ENCODE peak calls at places on chromosome 18, in six cellular contexts. One of them, this sample, is unnamed.

GRCh38 chr18:61690418-61691138 is 202.2 kb downstream of the RNF152 start:
- DNase-seq in C1 segment of cervical spinal cord: no peak
- DNase-seq in fibroblast of the aortic adventitia: no peak
- DNase-seq in A549: no peak
- DNase-seq in cardiac muscle cell: no peak
- DNase-seq in activated naive CD8-positive, alpha-beta T cell treated with anti-CD3 and anti-CD28 coated beads for 36 hours: no peak
- DNase-seq in this sample: no peak

GRCh38 chr18:34820360-34820759 is 110.3 kb downstream of the DTNA start:
- DNase-seq in C1 segment of cervical spinal cord: no peak
- DNase-seq in activated naive CD8-positive, alpha-beta T cell treated with anti-CD3 and anti-CD28 coated beads for 36 hours: no peak
- DNase-seq in fibroblast of the aortic adventitia: no peak
- DNase-seq in A549: no peak
- DNase-seq in cardiac muscle cell: no peak
- DNase-seq in this sample: no peak

GRCh38 chr18:58796205-58796604 is 68.5 kb upstream of the ZNF532 start:
- DNase-seq in fibroblast of the aortic adventitia: no peak
- DNase-seq in cardiac muscle cell: no peak
- DNase-seq in activated naive CD8-positive, alpha-beta T cell treated with anti-CD3 and anti-CD28 coated beads for 36 hours: no peak
- DNase-seq in C1 segment of cervical spinal cord: no peak
- DNase-seq in A549: no peak
- DNase-seq in this sample: no peak

GRCh38 chr18:37649930-37650329 is 84.3 kb upstream of the CELF4 start:
- DNase-seq in C1 segment of cervical spinal cord: no peak
- DNase-seq in cardiac muscle cell: no peak
- DNase-seq in activated naive CD8-positive, alpha-beta T cell treated with anti-CD3 and anti-CD28 coated beads for 36 hours: no peak
- DNase-seq in A549: no peak
- DNase-seq in fibroblast of the aortic adventitia: no peak
- DNase-seq in this sample: no peak

GRCh38 chr18:23619388-23619873 is 33.1 kb upstream of the NPC1 start:
- DNase-seq in C1 segment of cervical spinal cord: no peak
- DNase-seq in cardiac muscle cell: peak
- DNase-seq in fibroblast of the aortic adventitia: peak
- DNase-seq in A549: no peak
- DNase-seq in activated naive CD8-positive, alpha-beta T cell treated with anti-CD3 and anti-CD28 coated beads for 36 hours: peak
- DNase-seq in this sample: peak

GRCh38 chr18:67608909-67609308 is 92.4 kb upstream of the DSEL start:
- DNase-seq in fibroblast of the aortic adventitia: peak
- DNase-seq in activated naive CD8-positive, alpha-beta T cell treated with anti-CD3 and anti-CD28 coated beads for 36 hours: no peak
- DNase-seq in C1 segment of cervical spinal cord: no peak
- DNase-seq in cardiac muscle cell: no peak
- DNase-seq in A549: no peak
- DNase-seq in this sample: no peak

GRCh38 chr18:23225518-23225917 is 90.2 kb downstream of the CABLES1 start:
- DNase-seq in activated naive CD8-positive, alpha-beta T cell treated with anti-CD3 and anti-CD28 coated beads for 36 hours: no peak
- DNase-seq in cardiac muscle cell: no peak
- DNase-seq in A549: no peak
- DNase-seq in fibroblast of the aortic adventitia: peak
- DNase-seq in C1 segment of cervical spinal cord: no peak
- DNase-seq in this sample: no peak

GRCh38 chr18:34867520-34867919 is 157.4 kb downstream of the DTNA start:
- DNase-seq in activated naive CD8-positive, alpha-beta T cell treated with anti-CD3 and anti-CD28 coated beads for 36 hours: no peak
- DNase-seq in A549: no peak
- DNase-seq in C1 segment of cervical spinal cord: no peak
- DNase-seq in cardiac muscle cell: peak
- DNase-seq in fibroblast of the aortic adventitia: peak
- DNase-seq in this sample: no peak

GRCh38 chr18:57294547-57294946 is 57.8 kb upstream of the ST8SIA3 start:
- DNase-seq in A549: no peak
- DNase-seq in cardiac muscle cell: no peak
- DNase-seq in C1 segment of cervical spinal cord: no peak
- DNase-seq in fibroblast of the aortic adventitia: no peak
- DNase-seq in activated naive CD8-positive, alpha-beta T cell treated with anti-CD3 and anti-CD28 coated beads for 36 hours: no peak
- DNase-seq in this sample: no peak

GRCh38 chr18:4524096-4524495 is 69.0 kb upstream of the DLGAP1 start:
- DNase-seq in activated naive CD8-positive, alpha-beta T cell treated with anti-CD3 and anti-CD28 coated beads for 36 hours: no peak
- DNase-seq in C1 segment of cervical spinal cord: no peak
- DNase-seq in cardiac muscle cell: no peak
- DNase-seq in A549: no peak
- DNase-seq in fibroblast of the aortic adventitia: no peak
- DNase-seq in this sample: no peak

GRCh38 chr18:3037423-3037915 is 24.5 kb upstream of the LPIN2 start:
- DNase-seq in activated naive CD8-positive, alpha-beta T cell treated with anti-CD3 and anti-CD28 coated beads for 36 hours: no peak
- DNase-seq in A549: peak
- DNase-seq in cardiac muscle cell: no peak
- DNase-seq in fibroblast of the aortic adventitia: peak
- DNase-seq in C1 segment of cervical spinal cord: no peak
- DNase-seq in this sample: no peak